ENCODE peak calls at places on chromosome 4, in eight cellular contexts. H is HepG2, O is HCT116, N is upper lobe of left lung, R is GM23338, U is stomach, Y is spleen, K is endothelial cell of umbilical vein. Z is an unnamed sample.

GRCh38 chr4:173528378-173529321 is 1.4 kb downstream of the HAND2 start:
- DNase-seq in O (no peak), Y (no peak), R (peak), K (no peak), U (no peak), N (no peak), H (no peak), Z (peak)

GRCh38 chr4:47017494-47017893 is 13.9 kb upstream of the GABRB1 start:
- DNase-seq in H (no peak), K (no peak), O (no peak), U (no peak), N (no peak), Y (no peak), R (no peak), Z (no peak)

GRCh38 chr4:68463796-68464195 is 16.5 kb downstream of the TMPRSS11E start:
- DNase-seq in K (no peak), U (no peak), Y (no peak), H (no peak), O (no peak), R (no peak), N (no peak), Z (no peak)

GRCh38 chr4:118981839-118982381 is 93.3 kb downstream of the SYNPO2 start:
- DNase-seq in N (peak), H (peak), R (peak), Y (no peak), U (peak), K (peak), O (peak), Z (peak)

GRCh38 chr4:27692098-27692679 is 831.5 kb downstream of the STIM2 start:
- DNase-seq in N (peak), Y (peak), H (peak), O (peak), R (peak), K (peak), U (no peak), Z (no peak)

GRCh38 chr4:183838987-183839712 is 66.0 kb upstream of the STOX2 start:
- DNase-seq in K (peak), R (peak), N (no peak), H (no peak), U (no peak), O (no peak), Y (no peak), Z (no peak)

GRCh38 chr4:124483043-124483906 is 229.3 kb downstream of the ANKRD50 start:
- DNase-seq in R (peak), N (no peak), O (no peak), Y (no peak), U (no peak), K (peak), H (no peak), Z (no peak)

GRCh38 chr4:139740531-139741041 is 75.0 kb downstream of the MGST2 start:
- DNase-seq in Y (no peak), H (peak), N (peak), O (no peak), R (no peak), K (peak), U (peak), Z (peak)

GRCh38 chr4:15382669-15383273 is 45.1 kb upstream of the C1QTNF7 start:
- DNase-seq in O (no peak), Y (no peak), H (no peak), R (no peak), K (no peak), N (no peak), U (no peak), Z (no peak)

GRCh38 chr4:138761638-138762205 is 253.9 kb upstream of the NOCT start:
- DNase-seq in N (no peak), O (no peak), Y (no peak), R (no peak), U (no peak), H (no peak), K (no peak), Z (no peak)

GRCh38 chr4:7654550-7655266 is 220.0 kb upstream of the PSAPL1 start:
- DNase-seq in K (no peak), Y (peak), U (no peak), N (no peak), H (no peak), O (no peak), R (no peak), Z (no peak)

GRCh38 chr4:52317981-52318380 is 266.9 kb downstream of the SPATA18 start:
- DNase-seq in O (no peak), H (no peak), N (no peak), U (no peak), K (no peak), R (no peak), Y (no peak), Z (no peak)

GRCh38 chr4:123941306-123941705 is 544.7 kb downstream of the SPRY1 start:
- DNase-seq in U (no peak), R (no peak), O (no peak), Y (no peak), H (no peak), K (no peak), N (no peak), Z (no peak)

GRCh38 chr4:64846417-64846816 is 437.2 kb upstream of the TECRL start:
- DNase-seq in Y (no peak), O (no peak), R (no peak), U (no peak), K (no peak), H (no peak), N (no peak), Z (no peak)

GRCh38 chr4:52841707-52842456 is 20.2 kb upstream of the RASL11B start:
- DNase-seq in N (no peak), Y (no peak), O (no peak), H (no peak), U (peak), K (peak), R (no peak), Z (no peak)

GRCh38 chr4:186900980-186901379 is 177.3 kb upstream of the FAT1 start:
- DNase-seq in N (no peak), U (no peak), O (no peak), K (no peak), H (peak), R (no peak), Y (no peak), Z (no peak)

GRCh38 chr4:157978680-157979361 is 194.0 kb downstream of the GASK1B start:
- DNase-seq in Y (no peak), R (peak), N (no peak), O (peak), K (peak), H (peak), U (peak), Z (no peak)

GRCh38 chr4:26458104-26458503 is 32.2 kb downstream of the CCKAR start:
- DNase-seq in Y (no peak), U (no peak), H (no peak), R (no peak), O (no peak), K (no peak), N (no peak), Z (no peak)

GRCh38 chr4:128916832-128917231 is 107.3 kb downstream of the JADE1 start:
- DNase-seq in U (no peak), Y (peak), H (no peak), O (no peak), N (peak), K (no peak), R (no peak), Z (no peak)

GRCh38 chr4:26288308-26288982 is 32.4 kb upstream of the RBPJ start:
- DNase-seq in K (no peak), Y (no peak), R (no peak), O (no peak), H (no peak), N (peak), U (no peak), Z (no peak)

GRCh38 chr4:105061136-105061696 is 85.5 kb upstream of the TET2 start:
- DNase-seq in H (peak), Y (no peak), U (no peak), K (peak), N (peak), O (peak), R (peak), Z (no peak)

GRCh38 chr4:113384600-113384999 is 335.1 kb downstream of the ANK2 start:
- DNase-seq in K (peak), Y (no peak), U (no peak), H (no peak), R (no peak), O (peak), N (no peak), Z (no peak)

GRCh38 chr4:77022581-77023133 is 53.1 kb downstream of the CCNI start:
- DNase-seq in K (peak), R (peak), H (no peak), U (no peak), O (no peak), N (no peak), Y (no peak), Z (no peak)

GRCh38 chr4:139556071-139556734 is at the start of gene SETD7:
- DNase-seq in O (peak), H (no peak), K (peak), U (peak), N (peak), R (peak), Y (peak), Z (peak)

GRCh38 chr4:183722738-183723560 is 63.9 kb downstream of the TRAPPC11 start:
- DNase-seq in N (peak), H (no peak), Y (peak), U (peak), R (peak), O (no peak), K (peak), Z (peak)

GRCh38 chr4:185033072-185033471 is 14.8 kb downstream of the HELT start:
- DNase-seq in O (no peak), K (no peak), U (no peak), Y (no peak), R (no peak), N (no peak), H (no peak), Z (no peak)

GRCh38 chr4:3442460-3442958 is 741 bp downstream of the HGFAC start:
- DNase-seq in R (no peak), N (no peak), H (peak), Y (no peak), K (no peak), U (no peak), O (no peak), Z (no peak)

GRCh38 chr4:8495803-8496202 is 55.2 kb downstream of the TRMT44 start:
- DNase-seq in N (no peak), O (no peak), K (no peak), R (peak), H (no peak), Y (no peak), U (no peak), Z (no peak)

GRCh38 chr4:133865606-133866327 is 335.8 kb downstream of the PABPC4L start:
- DNase-seq in H (peak), U (no peak), O (peak), N (no peak), K (peak), R (peak), Y (no peak), Z (no peak)

GRCh38 chr4:1250921-1251772 is 2.2 kb upstream of the CTBP1 start:
- DNase-seq in K (no peak), O (no peak), Y (peak), H (no peak), R (no peak), U (no peak), N (peak), Z (no peak)

GRCh38 chr4:186699298-186699697 is 24.4 kb downstream of the FAT1 start:
- DNase-seq in N (no peak), Y (no peak), H (peak), R (no peak), O (no peak), U (peak), K (no peak), Z (no peak)

GRCh38 chr4:26803462-26803861 is 57.2 kb upstream of the STIM2 start:
- DNase-seq in H (no peak), Y (no peak), K (no peak), N (no peak), U (no peak), O (no peak), R (peak), Z (no peak)

GRCh38 chr4:110620352-110621327 is 2.2 kb downstream of the PITX2 start:
- DNase-seq in R (peak), H (no peak), O (no peak), Y (peak), U (no peak), K (peak), N (no peak), Z (no peak)

GRCh38 chr4:158121203-158121586 is 51.6 kb downstream of the GASK1B start:
- DNase-seq in R (no peak), Y (no peak), N (peak), O (no peak), K (no peak), H (peak), U (no peak), Z (peak)

GRCh38 chr4:76498550-76498949 is 63.5 kb downstream of the SHROOM3 start:
- DNase-seq in R (no peak), U (no peak), H (peak), K (no peak), N (no peak), O (no peak), Y (no peak), Z (no peak)

GRCh38 chr4:99151452-99151851 is 7.4 kb upstream of the ADH4 start:
- DNase-seq in H (no peak), O (no peak), U (no peak), K (no peak), R (no peak), Y (no peak), N (no peak), Z (no peak)

GRCh38 chr4:89382439-89382838 is 74.8 kb upstream of the GPRIN3 start:
- DNase-seq in K (peak), R (no peak), U (no peak), Y (no peak), N (no peak), O (peak), H (no peak), Z (no peak)

GRCh38 chr4:91288702-91289311 is 1015.0 kb upstream of the GRID2 start:
- DNase-seq in H (no peak), Y (no peak), U (no peak), R (peak), K (no peak), O (no peak), N (no peak), Z (no peak)

GRCh38 chr4:156946508-156947197 is 24.9 kb downstream of the PDGFC start:
- DNase-seq in H (no peak), Y (no peak), R (no peak), K (peak), U (no peak), O (peak), N (peak), Z (peak)

GRCh38 chr4:154687840-154688239 is 56.0 kb upstream of the LRAT start:
- DNase-seq in U (no peak), Y (no peak), K (no peak), R (no peak), H (no peak), O (no peak), N (no peak), Z (no peak)

GRCh38 chr4:41215969-41216293 is 1.6 kb upstream of the APBB2 start:
- DNase-seq in O (no peak), N (no peak), R (no peak), U (no peak), K (peak), Y (no peak), H (no peak), Z (no peak)

GRCh38 chr4:41216294-41217019 is 2.1 kb upstream of the APBB2 start:
- DNase-seq in K (peak), O (peak), R (peak), Y (peak), H (peak), N (peak), U (peak), Z (peak)

GRCh38 chr4:41217020-41217333 is 2.6 kb upstream of the APBB2 start:
- DNase-seq in N (no peak), Y (no peak), H (no peak), K (no peak), O (no peak), R (no peak), U (no peak), Z (no peak)

GRCh38 chr4:41218703-41219102 is 4.4 kb upstream of the APBB2 start:
- DNase-seq in O (no peak), R (no peak), U (no peak), K (no peak), N (no peak), Y (no peak), H (no peak), Z (no peak)

GRCh38 chr4:41217373-41217772 is 3.0 kb upstream of the APBB2 start:
- DNase-seq in O (no peak), R (no peak), H (no peak), N (no peak), U (no peak), Y (no peak), K (no peak), Z (no peak)
- H3K4me3 ChIP-seq in O (peak), R (peak), H (peak), N (no peak), U (no peak), Y (no peak), K (peak), Z (no peak)

GRCh38 chr4:153022233-153022632 is 86.1 kb downstream of the FHDC1 start:
- DNase-seq in Y (no peak), R (no peak), K (no peak), N (peak), U (peak), H (no peak), O (no peak), Z (no peak)
- H3K27ac ChIP-seq in Y (no peak), R (no peak), K (no peak), N (peak), U (no peak), H (no peak), O (no peak), Z (no peak)

GRCh38 chr4:5101571-5101970 is 50.3 kb downstream of the STK32B start:
- DNase-seq in N (no peak), H (no peak), R (no peak), Y (no peak), K (no peak), U (no peak), O (no peak), Z (no peak)
- TF ChIP-seq POLR2AphosphoS5 in N (no peak), H (no peak), R (no peak), Y (no peak), K (no peak), U (no peak), O (no peak), Z (no peak)

GRCh38 chr4:162011039-162011438 is 152.8 kb downstream of the FSTL5 start:
- DNase-seq in N (no peak), K (no peak), U (no peak), H (no peak), R (no peak), Y (no peak), O (no peak), Z (no peak)
- H3K4me3 ChIP-seq in N (no peak), K (no peak), U (no peak), H (no peak), R (no peak), Y (no peak), O (no peak), Z (no peak)

GRCh38 chr4:54268151-54268550 is 39.1 kb downstream of the PDGFRA start:
- DNase-seq in H (no peak), Y (no peak), K (no peak), O (no peak), N (no peak), U (no peak), R (no peak), Z (no peak)
- H3K27ac ChIP-seq in H (no peak), Y (no peak), K (no peak), O (no peak), N (no peak), U (no peak), R (no peak), Z (no peak)

GRCh38 chr4:152655272-152656129 is 24.3 kb downstream of the TMEM154 start:
- DNase-seq in N (no peak), H (no peak), Y (no peak), K (no peak), R (no peak), O (no peak), U (no peak), Z (no peak)

GRCh38 chr4:152652102-152652501 is 27.7 kb downstream of the TMEM154 start:
- DNase-seq in N (no peak), H (no peak), Y (no peak), U (no peak), K (no peak), O (no peak), R (no peak), Z (no peak)

GRCh38 chr4:152651473-152652060 is 28.2 kb downstream of the TMEM154 start:
- DNase-seq in U (no peak), N (no peak), H (no peak), R (no peak), K (no peak), Y (no peak), O (no peak), Z (no peak)
- TF ChIP-seq POLR2AphosphoS5 in U (no peak), N (no peak), H (no peak), R (no peak), K (no peak), Y (no peak), O (no peak), Z (no peak)

Z was measured in sigmoid colon.